ENCODE peak calls at places on chromosomes 11 and 22, in five cellular contexts. One of them, this sample, is unnamed.

GRCh38 chr11:23732026-23732425 is 764.8 kb upstream of the LUZP2 start:
- DNase-seq in stimulated activated CD4-positive, alpha-beta T cell treated with anti-CD3 and anti-CD28 coated beads, TNF-alpha, amount 100 ng/mL, for 24 hours: no peak
- DNase-seq in astrocyte of the hippocampus: peak; percentile 49
- DNase-seq in GM12891: no peak
- DNase-seq in CD4-positive, alpha-beta memory T cell: no peak
- DNase-seq in this sample: no peak

GRCh38 chr11:3104961-3105790 is 48.0 kb upstream of the CARS1 start:
- DNase-seq in GM12891: no peak
- DNase-seq in CD4-positive, alpha-beta memory T cell: no peak
- DNase-seq in stimulated activated CD4-positive, alpha-beta T cell treated with anti-CD3 and anti-CD28 coated beads, TNF-alpha, amount 100 ng/mL, for 24 hours: no peak
- DNase-seq in astrocyte of the hippocampus: no peak
- DNase-seq in this sample: no peak

GRCh38 chr11:107157146-107157808 is 139.0 kb upstream of the GUCY1A2 start:
- DNase-seq in stimulated activated CD4-positive, alpha-beta T cell treated with anti-CD3 and anti-CD28 coated beads, TNF-alpha, amount 100 ng/mL, for 24 hours: no peak
- DNase-seq in GM12891: no peak
- DNase-seq in astrocyte of the hippocampus: peak; percentile 86
- DNase-seq in CD4-positive, alpha-beta memory T cell: no peak
- DNase-seq in this sample: no peak

GRCh38 chr22:44697423-44698179 is 4.4 kb upstream of the PRR5 start:
- DNase-seq in GM12891: peak; percentile 82
- DNase-seq in astrocyte of the hippocampus: peak; percentile 89
- DNase-seq in stimulated activated CD4-positive, alpha-beta T cell treated with anti-CD3 and anti-CD28 coated beads, TNF-alpha, amount 100 ng/mL, for 24 hours: peak; percentile 68
- DNase-seq in CD4-positive, alpha-beta memory T cell: peak; percentile 83
- DNase-seq in this sample: peak; percentile 34

GRCh38 chr11:70095541-70096252 is 17.6 kb downstream of the ANO1 start:
- DNase-seq in GM12891: no peak
- DNase-seq in astrocyte of the hippocampus: no peak
- DNase-seq in CD4-positive, alpha-beta memory T cell: no peak
- DNase-seq in stimulated activated CD4-positive, alpha-beta T cell treated with anti-CD3 and anti-CD28 coated beads, TNF-alpha, amount 100 ng/mL, for 24 hours: no peak
- DNase-seq in this sample: no peak

GRCh38 chr11:45924036-45924915 is 1.8 kb downstream of the LARGE2 start:
- DNase-seq in GM12891: no peak
- DNase-seq in CD4-positive, alpha-beta memory T cell: no peak
- DNase-seq in stimulated activated CD4-positive, alpha-beta T cell treated with anti-CD3 and anti-CD28 coated beads, TNF-alpha, amount 100 ng/mL, for 24 hours: no peak
- DNase-seq in astrocyte of the hippocampus: no peak
- DNase-seq in this sample: no peak

GRCh38 chr11:64321533-64321932 is 3.6 kb downstream of the PRDX5 start:
- DNase-seq in GM12891: no peak
- DNase-seq in astrocyte of the hippocampus: peak; percentile 91
- DNase-seq in stimulated activated CD4-positive, alpha-beta T cell treated with anti-CD3 and anti-CD28 coated beads, TNF-alpha, amount 100 ng/mL, for 24 hours: no peak
- DNase-seq in CD4-positive, alpha-beta memory T cell: no peak
- DNase-seq in this sample: peak; percentile 33

GRCh38 chr11:128626913-128627665 is 39.7 kb upstream of the ETS1 start:
- DNase-seq in stimulated activated CD4-positive, alpha-beta T cell treated with anti-CD3 and anti-CD28 coated beads, TNF-alpha, amount 100 ng/mL, for 24 hours: no peak
- DNase-seq in GM12891: no peak
- DNase-seq in astrocyte of the hippocampus: no peak
- DNase-seq in CD4-positive, alpha-beta memory T cell: no peak
- DNase-seq in this sample: no peak

GRCh38 chr22:20438066-20438677 is 547 bp upstream of the SCARF2 start:
- DNase-seq in GM12891: no peak
- DNase-seq in astrocyte of the hippocampus: peak; percentile 75
- DNase-seq in stimulated activated CD4-positive, alpha-beta T cell treated with anti-CD3 and anti-CD28 coated beads, TNF-alpha, amount 100 ng/mL, for 24 hours: no peak
- DNase-seq in CD4-positive, alpha-beta memory T cell: no peak
- DNase-seq in this sample: no peak

GRCh38 chr11:2108675-2109481 is 30.3 kb downstream of the IGF2 start:
- DNase-seq in astrocyte of the hippocampus: no peak
- DNase-seq in GM12891: no peak
- DNase-seq in CD4-positive, alpha-beta memory T cell: no peak
- DNase-seq in stimulated activated CD4-positive, alpha-beta T cell treated with anti-CD3 and anti-CD28 coated beads, TNF-alpha, amount 100 ng/mL, for 24 hours: no peak
- DNase-seq in this sample: no peak

GRCh38 chr11:70834984-70835560 is 417.3 kb downstream of the SHANK2 start:
- DNase-seq in CD4-positive, alpha-beta memory T cell: no peak
- DNase-seq in stimulated activated CD4-positive, alpha-beta T cell treated with anti-CD3 and anti-CD28 coated beads, TNF-alpha, amount 100 ng/mL, for 24 hours: no peak
- DNase-seq in GM12891: no peak
- DNase-seq in astrocyte of the hippocampus: no peak
- DNase-seq in this sample: no peak

GRCh38 chr11:108117746-108118371 is 3.5 kb upstream of the ACAT1 start:
- DNase-seq in GM12891: no peak
- DNase-seq in astrocyte of the hippocampus: peak; percentile 51
- DNase-seq in stimulated activated CD4-positive, alpha-beta T cell treated with anti-CD3 and anti-CD28 coated beads, TNF-alpha, amount 100 ng/mL, for 24 hours: no peak
- DNase-seq in CD4-positive, alpha-beta memory T cell: peak; percentile 27
- DNase-seq in this sample: no peak

GRCh38 chr11:45518096-45518852 is 147.1 kb downstream of the CHST1 start:
- DNase-seq in astrocyte of the hippocampus: no peak
- DNase-seq in GM12891: no peak
- DNase-seq in CD4-positive, alpha-beta memory T cell: no peak
- DNase-seq in stimulated activated CD4-positive, alpha-beta T cell treated with anti-CD3 and anti-CD28 coated beads, TNF-alpha, amount 100 ng/mL, for 24 hours: no peak
- DNase-seq in this sample: peak; percentile 47

GRCh38 chr11:44030276-44030932 is 17.4 kb upstream of the ACCSL start:
- DNase-seq in stimulated activated CD4-positive, alpha-beta T cell treated with anti-CD3 and anti-CD28 coated beads, TNF-alpha, amount 100 ng/mL, for 24 hours: no peak
- DNase-seq in GM12891: no peak
- DNase-seq in astrocyte of the hippocampus: peak; percentile 65
- DNase-seq in CD4-positive, alpha-beta memory T cell: no peak
- DNase-seq in this sample: peak; percentile 68

GRCh38 chr11:17397311-17398002 is 9.0 kb upstream of the KCNJ11 start:
- DNase-seq in GM12891: no peak
- DNase-seq in astrocyte of the hippocampus: no peak
- DNase-seq in stimulated activated CD4-positive, alpha-beta T cell treated with anti-CD3 and anti-CD28 coated beads, TNF-alpha, amount 100 ng/mL, for 24 hours: no peak
- DNase-seq in CD4-positive, alpha-beta memory T cell: no peak
- DNase-seq in this sample: no peak

GRCh38 chr11:17563248-17563647 is 16.2 kb downstream of the OTOG start:
- DNase-seq in CD4-positive, alpha-beta memory T cell: no peak
- DNase-seq in astrocyte of the hippocampus: no peak
- DNase-seq in GM12891: no peak
- DNase-seq in stimulated activated CD4-positive, alpha-beta T cell treated with anti-CD3 and anti-CD28 coated beads, TNF-alpha, amount 100 ng/mL, for 24 hours: no peak
- DNase-seq in this sample: no peak

GRCh38 chr11:66855574-66856495 is 1.0 kb upstream of the LRFN4 start:
- DNase-seq in astrocyte of the hippocampus: peak; percentile 97
- DNase-seq in CD4-positive, alpha-beta memory T cell: no peak
- DNase-seq in stimulated activated CD4-positive, alpha-beta T cell treated with anti-CD3 and anti-CD28 coated beads, TNF-alpha, amount 100 ng/mL, for 24 hours: peak; percentile 73
- DNase-seq in GM12891: peak; percentile 100
- DNase-seq in this sample: peak; percentile 94

GRCh38 chr22:20885557-20886323 is 26.9 kb downstream of the SNAP29 start:
- DNase-seq in GM12891: peak; percentile 71
- DNase-seq in stimulated activated CD4-positive, alpha-beta T cell treated with anti-CD3 and anti-CD28 coated beads, TNF-alpha, amount 100 ng/mL, for 24 hours: no peak
- DNase-seq in CD4-positive, alpha-beta memory T cell: peak; percentile 10
- DNase-seq in astrocyte of the hippocampus: peak; percentile 90
- DNase-seq in this sample: no peak

GRCh38 chr11:102430158-102430836 is 22.3 kb downstream of the TMEM123 start:
- DNase-seq in CD4-positive, alpha-beta memory T cell: no peak
- DNase-seq in stimulated activated CD4-positive, alpha-beta T cell treated with anti-CD3 and anti-CD28 coated beads, TNF-alpha, amount 100 ng/mL, for 24 hours: no peak
- DNase-seq in GM12891: peak; percentile 20
- DNase-seq in astrocyte of the hippocampus: peak; percentile 34
- DNase-seq in this sample: no peak

GRCh38 chr11:112784323-112785073 is 176.7 kb upstream of the NCAM1 start:
- DNase-seq in GM12891: no peak
- DNase-seq in stimulated activated CD4-positive, alpha-beta T cell treated with anti-CD3 and anti-CD28 coated beads, TNF-alpha, amount 100 ng/mL, for 24 hours: no peak
- DNase-seq in astrocyte of the hippocampus: peak; percentile 96
- DNase-seq in CD4-positive, alpha-beta memory T cell: no peak
- DNase-seq in this sample: peak; percentile 67

GRCh38 chr11:62153087-62153395 is 29.2 kb downstream of the INCENP start:
- DNase-seq in CD4-positive, alpha-beta memory T cell: no peak
- DNase-seq in stimulated activated CD4-positive, alpha-beta T cell treated with anti-CD3 and anti-CD28 coated beads, TNF-alpha, amount 100 ng/mL, for 24 hours: no peak
- DNase-seq in astrocyte of the hippocampus: no peak
- DNase-seq in GM12891: no peak
- DNase-seq in this sample: no peak

GRCh38 chr11:61888043-61888442 is 3.3 kb downstream of the FADS3 start:
- DNase-seq in astrocyte of the hippocampus: peak; percentile 94
- DNase-seq in GM12891: no peak
- DNase-seq in stimulated activated CD4-positive, alpha-beta T cell treated with anti-CD3 and anti-CD28 coated beads, TNF-alpha, amount 100 ng/mL, for 24 hours: no peak
- DNase-seq in CD4-positive, alpha-beta memory T cell: no peak
- DNase-seq in this sample: no peak

GRCh38 chr11:133619973-133620372 is 87.7 kb upstream of the OPCML start:
- DNase-seq in CD4-positive, alpha-beta memory T cell: no peak
- DNase-seq in stimulated activated CD4-positive, alpha-beta T cell treated with anti-CD3 and anti-CD28 coated beads, TNF-alpha, amount 100 ng/mL, for 24 hours: no peak
- DNase-seq in GM12891: no peak
- DNase-seq in astrocyte of the hippocampus: peak; percentile 13
- DNase-seq in this sample: no peak

GRCh38 chr22:46355369-46355995 is 20.0 kb downstream of the TRMU start:
- DNase-seq in stimulated activated CD4-positive, alpha-beta T cell treated with anti-CD3 and anti-CD28 coated beads, TNF-alpha, amount 100 ng/mL, for 24 hours: peak; percentile 22
- DNase-seq in astrocyte of the hippocampus: peak; percentile 86
- DNase-seq in CD4-positive, alpha-beta memory T cell: peak; percentile 55
- DNase-seq in GM12891: peak; percentile 84
- DNase-seq in this sample: peak; percentile 39

GRCh38 chr22:36258750-36259619 is 6.1 kb downstream of the APOL1 start:
- DNase-seq in stimulated activated CD4-positive, alpha-beta T cell treated with anti-CD3 and anti-CD28 coated beads, TNF-alpha, amount 100 ng/mL, for 24 hours: no peak
- DNase-seq in GM12891: no peak
- DNase-seq in astrocyte of the hippocampus: peak; percentile 65
- DNase-seq in CD4-positive, alpha-beta memory T cell: no peak
- DNase-seq in this sample: no peak

GRCh38 chr22:44638966-44639739 is 62.9 kb upstream of the PRR5 start:
- DNase-seq in CD4-positive, alpha-beta memory T cell: no peak
- DNase-seq in stimulated activated CD4-positive, alpha-beta T cell treated with anti-CD3 and anti-CD28 coated beads, TNF-alpha, amount 100 ng/mL, for 24 hours: no peak
- DNase-seq in GM12891: no peak
- DNase-seq in astrocyte of the hippocampus: peak; percentile 40
- DNase-seq in this sample: no peak

GRCh38 chr22:37804886-37805857 is 2.6 kb upstream of the GCAT start:
- DNase-seq in CD4-positive, alpha-beta memory T cell: peak; percentile 69
- DNase-seq in astrocyte of the hippocampus: peak; percentile 91
- DNase-seq in GM12891: peak; percentile 61
- DNase-seq in stimulated activated CD4-positive, alpha-beta T cell treated with anti-CD3 and anti-CD28 coated beads, TNF-alpha, amount 100 ng/mL, for 24 hours: peak; percentile 56
- DNase-seq in this sample: peak; percentile 86

GRCh38 chr11:120198787-120199469 is 11.9 kb upstream of the OAF start:
- DNase-seq in GM12891: no peak
- DNase-seq in stimulated activated CD4-positive, alpha-beta T cell treated with anti-CD3 and anti-CD28 coated beads, TNF-alpha, amount 100 ng/mL, for 24 hours: no peak
- DNase-seq in astrocyte of the hippocampus: no peak
- DNase-seq in CD4-positive, alpha-beta memory T cell: no peak
- DNase-seq in this sample: no peak

GRCh38 chr11:85725510-85726258 is 39.7 kb upstream of the CCDC89 start:
- DNase-seq in astrocyte of the hippocampus: peak; percentile 84
- DNase-seq in GM12891: no peak
- DNase-seq in stimulated activated CD4-positive, alpha-beta T cell treated with anti-CD3 and anti-CD28 coated beads, TNF-alpha, amount 100 ng/mL, for 24 hours: no peak
- DNase-seq in CD4-positive, alpha-beta memory T cell: no peak
- DNase-seq in this sample: no peak

GRCh38 chr11:87031433-87032170 is 6.1 kb upstream of the TMEM135 start:
- DNase-seq in CD4-positive, alpha-beta memory T cell: no peak
- DNase-seq in stimulated activated CD4-positive, alpha-beta T cell treated with anti-CD3 and anti-CD28 coated beads, TNF-alpha, amount 100 ng/mL, for 24 hours: no peak
- DNase-seq in astrocyte of the hippocampus: no peak
- DNase-seq in GM12891: no peak
- DNase-seq in this sample: no peak

GRCh38 chr11:101401245-101401644 is 182.6 kb downstream of the TRPC6 start:
- DNase-seq in GM12891: no peak
- DNase-seq in astrocyte of the hippocampus: peak; percentile 16
- DNase-seq in CD4-positive, alpha-beta memory T cell: no peak
- DNase-seq in stimulated activated CD4-positive, alpha-beta T cell treated with anti-CD3 and anti-CD28 coated beads, TNF-alpha, amount 100 ng/mL, for 24 hours: no peak
- DNase-seq in this sample: no peak

GRCh38 chr11:45658292-45658991 is 7.0 kb downstream of the CHST1 start:
- DNase-seq in stimulated activated CD4-positive, alpha-beta T cell treated with anti-CD3 and anti-CD28 coated beads, TNF-alpha, amount 100 ng/mL, for 24 hours: no peak
- DNase-seq in astrocyte of the hippocampus: peak; percentile 73
- DNase-seq in CD4-positive, alpha-beta memory T cell: no peak
- DNase-seq in GM12891: no peak
- DNase-seq in this sample: no peak

GRCh38 chr22:50182176-50183081 is 3.3 kb upstream of the TRABD start:
- DNase-seq in astrocyte of the hippocampus: no peak
- DNase-seq in CD4-positive, alpha-beta memory T cell: no peak
- DNase-seq in stimulated activated CD4-positive, alpha-beta T cell treated with anti-CD3 and anti-CD28 coated beads, TNF-alpha, amount 100 ng/mL, for 24 hours: no peak
- DNase-seq in GM12891: no peak
- DNase-seq in this sample: no peak

GRCh38 chr22:46684706-46685105 is 53.3 kb downstream of the CERK start:
- DNase-seq in astrocyte of the hippocampus: no peak
- DNase-seq in CD4-positive, alpha-beta memory T cell: no peak
- DNase-seq in GM12891: peak; percentile 81
- DNase-seq in stimulated activated CD4-positive, alpha-beta T cell treated with anti-CD3 and anti-CD28 coated beads, TNF-alpha, amount 100 ng/mL, for 24 hours: no peak
- DNase-seq in this sample: peak; percentile 32